ENCODE peak calls at places on chromosomes 5 and 9, in eight cellular contexts. M is effector memory CD4-positive, alpha-beta T cell; N is naive thymus-derived CD4-positive, alpha-beta T cell; T is HepG2; C is heart left ventricle; K is neural progenitor cell; G is ovary; D is psoas muscle. A is an unnamed sample. For H3K27me3 and H3K4me1, the result is how much of the 10 kb centered on the place peaks cover.

GRCh38 chr5:28165116-28165515 is 1126.7 kb upstream of the CDH9 start:
- DNase-seq in M (no peak), N (no peak), T (no peak), C (no peak), K (no peak), G (no peak), D (no peak), A (no peak)

GRCh38 chr5:1727571-1727970 is 72.1 kb downstream of the MRPL36 start:
- DNase-seq in M (no peak), N (no peak), T (no peak), C (no peak), K (peak), G (no peak), D (no peak), A (no peak)

GRCh38 chr5:135578685-135579341 is at the start of gene CXCL14:
- DNase-seq in M (no peak), N (no peak), T (no peak), C (no peak), K (peak), G (no peak), D (peak), A (no peak)

GRCh38 chr5:25754895-25755294 is 1110.1 kb upstream of the CDH10 start:
- DNase-seq in M (no peak), N (no peak), T (peak), C (no peak), K (peak), G (no peak), D (no peak), A (no peak)

GRCh38 chr9:93219692-93220091 is 35.8 kb downstream of the WNK2 start:
- DNase-seq in M (no peak), N (no peak), T (no peak), C (peak), K (no peak), G (no peak), D (peak), A (no peak)

GRCh38 chr9:76001494-76001893 is 111.0 kb downstream of the PCSK5 start:
- DNase-seq in M (no peak), N (no peak), T (no peak), C (no peak), K (no peak), G (no peak), D (no peak), A (no peak)

GRCh38 chr5:170638051-170638450 is 134.2 kb downstream of the KCNIP1 start:
- DNase-seq in M (no peak), N (no peak), T (no peak), C (no peak), K (no peak), G (no peak), D (no peak), A (no peak)

GRCh38 chr5:170357853-170358497 is 31.2 kb downstream of the KCNMB1 start:
- DNase-seq in M (no peak), N (no peak), T (no peak), C (peak), K (no peak), G (no peak), D (peak), A (peak)

GRCh38 chr5:113343343-113343742 is 91.4 kb downstream of the TSSK1B start:
- DNase-seq in M (no peak), N (no peak), T (no peak), C (no peak), K (no peak), G (no peak), D (no peak), A (no peak)

GRCh38 chr5:112551437-112552018 is 132.5 kb upstream of the EPB41L4A start:
- DNase-seq in M (peak), N (peak), T (peak), C (no peak), K (peak), G (no peak), D (no peak), A (no peak)

GRCh38 chr5:102421647-102422046 is 77.2 kb downstream of the SLCO6A1 start:
- DNase-seq in M (no peak), N (no peak), T (peak), C (no peak), K (no peak), G (no peak), D (no peak), A (no peak)

GRCh38 chr9:122978586-122978985 is 37.8 kb downstream of the RABGAP1 start:
- DNase-seq in M (no peak), N (no peak), T (no peak), C (no peak), K (no peak), G (no peak), D (no peak), A (no peak)

GRCh38 chr5:67960939-67961338 is 254.6 kb upstream of the PIK3R1 start:
- DNase-seq in M (no peak), N (no peak), T (no peak), C (no peak), K (no peak), G (no peak), D (no peak), A (peak)

GRCh38 chr5:178577376-178577839 is 12.8 kb downstream of the COL23A1 start:
- DNase-seq in M (no peak), N (no peak), T (no peak), C (no peak), K (peak), G (no peak), D (no peak), A (no peak)

GRCh38 chr9:15837079-15837679 is 284.3 kb downstream of the CCDC171 start:
- DNase-seq in M (no peak), N (peak), T (peak), C (no peak), K (peak), G (no peak), D (no peak), A (no peak)

GRCh38 chr5:137997726-137998213 is 35.1 kb downstream of the FAM13B start:
- DNase-seq in M (no peak), N (no peak), T (peak), C (no peak), K (no peak), G (no peak), D (no peak), A (no peak)

GRCh38 chr5:40873481-40873880 is 32.3 kb downstream of the CARD6 start:
- DNase-seq in M (no peak), N (no peak), T (no peak), C (no peak), K (no peak), G (no peak), D (no peak), A (no peak)

GRCh38 chr9:94740191-94740874 is 13.8 kb downstream of the AOPEP start:
- DNase-seq in M (no peak), N (no peak), T (no peak), C (no peak), K (no peak), G (no peak), D (no peak), A (no peak)

GRCh38 chr9:33311953-33312352 is 21.6 kb downstream of the NFX1 start:
- DNase-seq in M (no peak), N (no peak), T (no peak), C (no peak), K (no peak), G (no peak), D (no peak), A (no peak)

GRCh38 chr5:81756016-81756415 is 5.1 kb upstream of the SSBP2 start:
- DNase-seq in M (no peak), N (no peak), T (no peak), C (no peak), K (no peak), G (no peak), D (no peak), A (no peak)

GRCh38 chr5:122775713-122776084 is 819 bp downstream of the SNX2 start:
- DNase-seq in M (no peak), N (no peak), T (no peak), C (no peak), K (no peak), G (no peak), D (no peak), A (no peak)

GRCh38 chr9:107750741-107751521 is 261.4 kb upstream of the KLF4 start:
- DNase-seq in M (no peak), N (no peak), T (peak), C (peak), K (no peak), G (peak), D (peak), A (peak)

GRCh38 chr9:109411818-109412352 is 86.2 kb downstream of the PTPN3 start:
- DNase-seq in M (no peak), N (no peak), T (no peak), C (no peak), K (peak), G (peak), D (no peak), A (no peak)

GRCh38 chr5:53480474-53481353 is at the start of gene FST:
- DNase-seq in M (no peak), N (no peak), T (no peak), C (peak), K (peak), G (peak), D (peak), A (peak)

GRCh38 chr9:88953401-88954029 is 37.8 kb upstream of the S1PR3 start:
- DNase-seq in M (no peak), N (no peak), T (peak), C (no peak), K (no peak), G (no peak), D (no peak), A (no peak)

GRCh38 chr5:12704955-12705354 is 800.7 kb upstream of the CTNND2 start:
- DNase-seq in M (no peak), N (no peak), T (no peak), C (no peak), K (no peak), G (no peak), D (no peak), A (no peak)

DNA sequence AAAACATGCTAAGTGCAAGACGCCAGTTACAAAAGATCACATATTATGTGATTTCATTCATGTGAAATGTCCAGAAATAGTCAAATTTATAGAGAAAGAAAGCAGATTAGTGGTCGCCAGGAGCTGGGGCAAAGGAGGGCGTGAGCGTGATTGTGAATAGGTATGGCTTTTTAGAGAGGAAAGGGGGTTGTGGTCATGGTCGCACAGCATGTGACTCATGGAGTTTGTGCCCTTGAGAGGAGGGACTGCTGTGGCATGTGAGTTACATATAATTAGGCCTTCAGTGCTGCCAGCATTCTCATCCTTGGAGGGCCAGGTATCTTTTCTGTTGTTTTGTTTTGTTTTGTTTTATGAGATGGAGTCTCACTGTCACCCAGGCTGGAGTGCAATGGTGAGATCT is 21.2 kb upstream of the MARCHF6 start:
- DNase-seq in M (no peak), N (no peak), T (no peak), C (no peak), K (no peak), G (no peak), D (no peak), A (no peak)
- H3K27me3 ChIP-seq in M (under half), N (under half), T (under half), C (under half), K (half or more), G (under half), D (under half), A (under half)

GRCh38 chr9:121277026-121277425 is 9.1 kb downstream of the GSN start:
- DNase-seq in M (no peak), N (no peak), T (no peak), C (no peak), K (no peak), G (no peak), D (no peak), A (no peak)
- H3K27ac ChIP-seq in M (no peak), N (no peak), T (no peak), C (no peak), K (no peak), G (peak), D (no peak), A (peak)

GRCh38 chr5:142779163-142779562 is 9.0 kb downstream of the ARHGAP26 start:
- DNase-seq in M (no peak), N (no peak), T (no peak), C (no peak), K (peak), G (no peak), D (no peak), A (peak)
- H3K4me1 ChIP-seq in M (under half), N (half or more), T (half or more), C (half or more), K (under half), G (under half), D (under half), A (half or more)

GRCh38 chr9:34558911-34559615 is 30.5 kb downstream of the CNTFR start:
- DNase-seq in M (no peak), N (no peak), T (no peak), C (no peak), K (no peak), G (no peak), D (peak), A (no peak)
- H3K27me3 ChIP-seq in M (under half), N (under half), T (under half), C (under half), K (under half), G (under half), D (under half), A (under half)

DNA sequence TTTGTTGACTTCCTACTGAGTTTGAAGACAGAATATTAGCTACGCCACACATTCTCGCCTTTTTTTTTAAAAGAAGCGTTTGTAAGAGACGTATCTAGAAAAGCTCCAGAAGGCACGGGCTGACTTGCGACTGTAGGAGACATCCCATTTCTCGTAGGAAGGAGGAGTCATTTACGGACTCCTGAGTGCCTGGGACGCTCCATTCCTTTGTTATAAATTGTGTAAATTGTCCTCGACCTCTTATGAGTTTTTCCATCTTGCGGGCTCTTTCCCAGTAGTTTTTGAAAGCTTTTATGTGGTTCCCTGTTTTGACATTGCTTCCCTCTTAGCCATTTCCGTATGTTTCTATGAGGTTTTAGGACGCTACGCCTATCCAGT is 1.0 kb downstream of the RABL6 start:
- DNase-seq in M (no peak), N (no peak), T (no peak), C (no peak), K (peak), G (no peak), D (no peak), A (no peak)
- H3K27ac ChIP-seq in M (no peak), N (peak), T (peak), C (no peak), K (no peak), G (no peak), D (no peak), A (peak)

GRCh38 chr9:127916665-127917581 is at the start of gene ST6GALNAC4:
- DNase-seq in M (peak), N (peak), T (peak), C (peak), K (peak), G (peak), D (peak), A (peak)
- H3K4me1 ChIP-seq in M (under half), N (under half), T (half or more), C (half or more), K (under half), G (under half), D (under half), A (half or more)

A was measured in left ventricle myocardium inferior.